ENCODE peak calls at places on chromosomes 12 and 14, in seven cellular contexts. X is HepG2, Q is K562, D is SK-N-SH, T is HCT116, S is H1, U is GM12878. L is an unnamed sample.

GRCh38 chr12:13008741-13009380 is 8.8 kb upstream of the HEBP1 start:
- DNase-seq in S (no peak), D (no peak), Q (no peak), X (no peak), U (no peak), T (no peak), L (no peak)

GRCh38 chr12:57429473-57430116 is 1.2 kb downstream of the R3HDM2 start:
- DNase-seq in D (no peak), S (no peak), U (no peak), T (no peak), X (no peak), Q (no peak), L (peak)

GRCh38 chr14:78164226-78164853 is 5.8 kb upstream of the NRXN3 start:
- DNase-seq in X (peak), Q (peak), U (no peak), S (peak), D (peak), T (peak), L (no peak)

GRCh38 chr14:104638190-104638589 is 33.6 kb upstream of the TMEM179 start:
- DNase-seq in D (peak), Q (no peak), X (no peak), S (no peak), T (no peak), U (no peak), L (no peak)

GRCh38 chr12:45409966-45410365 is 194.1 kb downstream of the ANO6 start:
- DNase-seq in Q (no peak), X (no peak), D (no peak), S (no peak), U (no peak), T (no peak), L (no peak)

GRCh38 chr12:122994781-122995502 is 14.5 kb downstream of the ARL6IP4 start:
- DNase-seq in X (no peak), U (no peak), T (no peak), D (no peak), S (no peak), Q (no peak), L (no peak)

GRCh38 chr14:65958664-65959562 is 527.3 kb upstream of the CCDC196 start:
- DNase-seq in X (peak), Q (peak), T (peak), U (no peak), D (peak), S (no peak), L (peak)

GRCh38 chr14:31966896-31967668 is 110.0 kb upstream of the ARHGAP5 start:
- DNase-seq in T (no peak), Q (no peak), D (no peak), U (no peak), X (no peak), S (no peak), L (peak)

GRCh38 chr12:95237315-95237714 is 19.7 kb downstream of the VEZT start:
- DNase-seq in X (no peak), T (no peak), Q (no peak), D (peak), U (no peak), S (no peak), L (no peak)

GRCh38 chr14:22313172-22313801 is 275.7 kb downstream of the DAD1 start:
- DNase-seq in T (no peak), Q (no peak), X (no peak), D (no peak), U (no peak), S (no peak), L (no peak)

GRCh38 chr12:51323317-51323960 is 535 bp downstream of the BIN2 start:
- DNase-seq in S (no peak), X (no peak), T (no peak), U (no peak), D (no peak), Q (no peak), L (no peak)

GRCh38 chr12:109173443-109174240 is 57.3 kb downstream of the ACACB start:
- DNase-seq in X (no peak), D (no peak), S (no peak), U (no peak), Q (peak), T (no peak), L (no peak)

GRCh38 chr12:131751335-131751734 is 40.4 kb downstream of the SFSWAP start:
- DNase-seq in Q (no peak), T (no peak), D (peak), S (no peak), U (no peak), X (no peak), L (no peak)

GRCh38 chr12:44582521-44582920 is 293.6 kb downstream of the NELL2 start:
- DNase-seq in X (peak), D (no peak), Q (no peak), U (no peak), S (no peak), T (no peak), L (no peak)

GRCh38 chr12:117457189-117457588 is 95.8 kb upstream of the NOS1 start:
- DNase-seq in S (no peak), Q (no peak), X (no peak), T (no peak), U (no peak), D (no peak), L (no peak)

GRCh38 chr12:121810833-121811433 is 7.1 kb downstream of the SETD1B start:
- DNase-seq in U (no peak), S (no peak), X (no peak), Q (no peak), T (no peak), D (no peak), L (no peak)

GRCh38 chr12:114673169-114673833 is 10.7 kb downstream of the TBX3 start:
- DNase-seq in U (no peak), T (no peak), Q (no peak), X (no peak), D (peak), S (no peak), L (no peak)

GRCh38 chr12:29320295-29321090 is 60.5 kb downstream of the ERGIC2 start:
- DNase-seq in D (no peak), X (peak), U (no peak), Q (no peak), S (no peak), T (no peak), L (no peak)

GRCh38 chr12:69563166-69563762 is 22.0 kb upstream of the CCT2 start:
- DNase-seq in T (no peak), D (no peak), Q (no peak), X (no peak), U (no peak), S (no peak), L (no peak)

GRCh38 chr12:48980953-48981756 is 3.0 kb downstream of the WNT1 start:
- DNase-seq in S (no peak), T (no peak), D (peak), X (no peak), U (no peak), Q (peak), L (no peak)

GRCh38 chr12:79657136-79657535 is 33.6 kb downstream of the PAWR start:
- DNase-seq in X (no peak), U (no peak), T (no peak), D (no peak), S (no peak), Q (no peak), L (no peak)

GRCh38 chr14:94145902-94146527 is 16.6 kb upstream of the IFI27L2 start:
- DNase-seq in D (no peak), Q (no peak), U (no peak), S (no peak), T (no peak), X (no peak), L (peak)

GRCh38 chr12:1319215-1319614 is 275.2 kb downstream of the FBXL14 start:
- DNase-seq in S (no peak), U (no peak), Q (no peak), D (no peak), T (no peak), X (no peak), L (no peak)

GRCh38 chr12:109946505-109946904 is 46.4 kb downstream of the TCHP start:
- DNase-seq in Q (no peak), T (no peak), U (no peak), X (no peak), S (no peak), D (no peak), L (no peak)

GRCh38 chr14:102663031-102663430 is 70.6 kb downstream of the RCOR1 start:
- DNase-seq in S (peak), T (no peak), Q (no peak), D (no peak), U (no peak), X (no peak), L (no peak)

GRCh38 chr12:42484996-42485395 is 104.5 kb downstream of the PRICKLE1 start:
- DNase-seq in X (no peak), U (no peak), Q (no peak), T (no peak), D (no peak), S (no peak), L (no peak)

GRCh38 chr12:5965950-5966383 is 20.9 kb upstream of the ANO2 start:
- DNase-seq in Q (peak), U (no peak), T (peak), D (peak), S (no peak), X (peak), L (no peak)

GRCh38 chr12:20740972-20741371 is 45.8 kb downstream of the SLCO1C1 start:
- DNase-seq in S (no peak), X (no peak), T (no peak), Q (no peak), U (no peak), D (no peak), L (no peak)

GRCh38 chr12:55700255-55701018 is 7.3 kb downstream of the ITGA7 start:
- DNase-seq in U (no peak), X (no peak), Q (no peak), D (peak), T (no peak), S (no peak), L (no peak)

GRCh38 chr14:58708004-58708403 is 70.2 kb downstream of the DACT1 start:
- DNase-seq in U (no peak), D (no peak), X (no peak), Q (no peak), S (no peak), T (no peak), L (no peak)
- TF ChIP-seq JUND in U (no peak), D (no peak), X (no peak), Q (no peak), S (no peak), T (no peak), L (no peak)

DNA sequence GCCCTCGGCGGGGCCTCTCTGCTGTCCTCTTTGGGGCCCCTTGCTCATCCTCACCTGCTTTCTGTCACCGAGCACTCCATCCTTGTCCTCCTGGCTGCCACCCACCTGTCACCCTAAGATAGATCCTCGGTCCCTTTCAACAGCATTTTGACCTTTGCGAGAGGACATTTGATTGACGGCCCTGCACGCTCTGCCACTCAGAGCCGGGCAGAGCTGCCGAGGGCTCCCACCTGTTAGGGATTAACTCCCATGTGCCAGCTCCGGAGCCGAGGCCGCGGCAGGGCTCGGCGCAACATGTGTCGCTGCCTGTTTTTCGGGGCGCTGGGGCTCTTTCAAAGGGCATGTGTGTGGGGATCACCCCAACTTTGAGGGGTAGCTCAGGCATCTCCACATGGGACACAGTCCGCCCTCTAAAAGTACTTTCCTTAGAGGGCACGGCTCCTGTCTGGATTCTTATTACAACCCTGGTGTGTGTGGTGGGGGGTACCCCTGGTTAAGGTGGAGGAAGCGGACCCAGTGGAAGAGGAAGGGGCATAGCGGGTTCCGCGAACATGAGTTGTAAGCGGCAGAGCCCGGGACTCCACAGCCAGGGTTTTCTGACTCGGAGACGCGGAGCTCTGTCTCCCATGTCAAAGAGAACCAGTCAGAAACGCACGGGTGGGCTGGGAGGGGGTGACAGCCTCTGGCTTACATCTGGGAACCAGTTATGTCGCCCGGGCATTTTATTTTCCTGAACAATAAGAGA is 800 bp upstream of the MEG3 start:
- DNase-seq in T (no peak), S (no peak), D (no peak), Q (no peak), X (no peak), U (no peak), L (no peak)
- TF ChIP-seq JUND in T (no peak), S (no peak), D (no peak), Q (no peak), X (no peak), U (no peak), L (no peak)

DNA sequence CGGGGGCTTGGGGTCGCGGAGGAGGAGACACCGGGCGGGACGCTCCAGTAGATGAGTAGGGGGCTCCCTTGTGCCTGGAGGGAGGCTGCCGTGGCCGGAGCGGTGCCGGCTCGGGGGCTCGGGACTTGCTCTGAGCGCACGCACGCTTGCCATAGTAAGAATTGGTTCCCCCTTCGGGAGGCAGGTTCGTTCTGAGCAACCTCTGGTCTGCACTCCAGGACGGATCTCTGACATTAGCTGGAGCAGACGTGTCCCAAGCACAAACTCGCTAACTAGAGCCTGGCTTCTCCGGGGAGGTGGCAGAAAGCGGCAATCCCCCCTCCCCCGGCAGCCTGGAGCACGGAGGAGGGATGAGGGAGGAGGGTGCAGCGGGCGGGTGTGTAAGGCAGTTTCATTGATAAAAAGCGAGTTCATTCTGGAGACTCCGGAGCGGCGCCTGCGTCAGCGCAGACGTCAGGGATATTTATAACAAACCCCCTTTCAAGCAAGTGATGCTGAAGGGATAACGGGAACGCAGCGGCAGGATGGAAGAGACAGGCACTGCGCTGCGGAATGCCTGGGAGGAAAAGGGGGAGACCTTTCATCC is 618 bp downstream of the FOS start:
- DNase-seq in T (no peak), U (no peak), Q (peak), X (no peak), S (no peak), D (peak), L (no peak)
- TF ChIP-seq JUND in T (no peak), U (no peak), Q (no peak), X (no peak), S (no peak), D (no peak), L (no peak)

GRCh38 chr14:34299360-34299759 is 162.7 kb downstream of the SPTSSA start:
- DNase-seq in D (no peak), T (no peak), U (no peak), X (no peak), S (no peak), Q (no peak), L (no peak)

GRCh38 chr14:34300330-34300729 is 161.7 kb downstream of the SPTSSA start:
- DNase-seq in X (no peak), D (no peak), Q (no peak), U (no peak), T (no peak), S (no peak), L (no peak)

GRCh38 chr14:34302654-34303053 is 159.4 kb downstream of the SPTSSA start:
- DNase-seq in U (no peak), D (no peak), T (no peak), X (no peak), S (no peak), Q (no peak), L (no peak)

GRCh38 chr14:34301107-34301734 is 160.8 kb downstream of the SPTSSA start:
- DNase-seq in U (peak), X (peak), S (no peak), D (peak), Q (peak), T (peak), L (peak)

DNA sequence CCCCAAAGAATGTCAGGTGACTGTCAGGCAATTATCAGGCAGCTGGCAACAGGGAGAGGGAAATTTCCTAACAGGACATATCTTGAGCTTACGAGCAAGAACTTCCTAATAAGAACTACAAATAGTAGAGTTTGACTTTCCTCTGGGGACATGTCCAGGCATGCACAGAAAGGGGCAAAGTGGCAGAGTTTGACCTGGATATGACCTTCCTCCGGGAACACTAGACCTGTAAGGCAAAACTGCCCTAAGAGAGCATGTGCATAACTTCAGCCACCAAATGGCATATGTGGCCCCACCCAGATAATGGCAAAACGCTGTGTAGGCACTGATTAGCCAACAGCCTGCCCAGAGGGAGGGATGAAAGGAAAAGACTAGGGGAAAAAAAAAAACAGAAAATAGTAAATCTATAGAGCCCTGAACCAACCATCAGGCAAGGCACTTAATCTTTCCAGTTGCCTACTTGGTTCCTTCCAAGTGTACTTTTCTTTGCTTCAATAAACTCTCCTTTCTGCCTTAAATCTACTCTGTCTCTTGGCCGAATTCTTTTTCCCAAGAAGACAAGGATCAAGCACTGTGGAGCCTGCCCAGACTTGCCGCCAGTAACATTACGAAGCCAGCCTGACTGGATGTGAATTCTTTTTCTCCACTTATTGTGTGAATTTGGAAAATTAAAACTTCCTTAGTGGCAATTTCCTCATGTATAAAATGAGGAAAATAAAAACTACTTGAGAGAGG is 164.1 kb downstream of the SPTSSA start:
- DNase-seq in D (no peak), Q (no peak), S (no peak), X (peak), U (no peak), T (no peak), L (no peak)
- TF ChIP-seq JUND in D (no peak), Q (no peak), S (no peak), X (no peak), U (no peak), T (no peak), L (no peak)

DNA sequence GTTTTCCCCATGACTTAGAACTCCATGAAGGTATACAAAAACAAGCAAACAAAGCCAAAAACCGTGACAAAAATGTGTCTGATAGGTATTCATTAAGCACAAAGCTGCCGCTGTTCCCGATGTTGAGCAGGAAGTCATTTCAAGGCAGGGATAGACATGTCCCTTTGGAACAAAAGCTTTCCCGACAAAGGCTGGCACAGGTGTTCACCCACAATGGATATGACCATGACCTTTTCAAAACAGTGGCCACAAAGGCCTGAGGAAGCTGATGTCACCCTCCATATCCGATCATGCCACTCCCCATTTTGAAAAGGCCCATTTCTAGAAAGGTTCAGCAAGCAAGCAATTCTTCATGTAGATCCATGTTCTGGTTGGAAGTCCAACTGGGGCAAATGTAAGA is 279.1 kb downstream of the BTG1 start:
- DNase-seq in X (no peak), D (no peak), T (no peak), S (no peak), U (no peak), Q (no peak), L (no peak)
- TF ChIP-seq JUND in X (no peak), D (no peak), T (no peak), S (no peak), U (no peak), Q (no peak), L (no peak)

DNA sequence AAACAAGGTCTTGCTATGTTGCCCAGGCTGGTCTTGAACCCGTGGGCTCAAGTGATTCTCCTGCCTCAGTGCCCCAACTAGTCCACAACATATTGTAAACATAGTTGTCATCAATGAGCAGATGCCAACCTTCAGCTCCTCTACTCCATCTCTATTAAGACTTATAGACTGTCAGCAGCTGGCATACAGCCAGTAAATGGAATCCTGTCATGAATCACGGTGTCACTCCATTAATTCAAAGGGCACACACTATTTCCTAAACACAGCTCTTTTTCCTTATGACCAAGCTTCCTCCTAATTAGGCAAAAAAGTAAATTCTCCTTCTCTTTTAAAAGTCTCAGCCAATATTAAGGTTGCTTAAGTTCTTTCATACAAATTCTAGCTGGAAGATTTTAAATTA is 111.2 kb downstream of the ITPR2 start:
- DNase-seq in X (no peak), S (no peak), Q (no peak), T (no peak), U (no peak), D (no peak), L (no peak)
- TF ChIP-seq JUND in X (no peak), S (no peak), Q (no peak), T (no peak), U (no peak), D (no peak), L (no peak)

DNA sequence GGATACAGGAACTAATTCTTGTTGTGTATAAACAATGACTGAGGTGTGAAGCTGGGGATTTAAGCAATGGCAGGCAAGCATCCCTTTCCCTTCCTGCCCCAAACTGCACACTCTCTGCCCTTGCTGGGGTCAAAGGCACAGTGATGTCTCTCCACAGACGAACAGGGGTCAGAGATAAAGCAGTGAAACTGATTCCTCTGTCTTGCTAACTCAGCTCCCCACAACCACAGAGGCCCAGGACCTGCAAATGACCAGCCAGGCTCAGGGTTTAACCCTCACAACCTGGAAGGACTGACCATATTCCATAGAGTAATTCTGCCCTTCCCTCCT is 67.2 kb downstream of the CCDC88C start:
- DNase-seq in U (no peak), T (no peak), X (no peak), Q (no peak), D (no peak), S (no peak), L (no peak)
- TF ChIP-seq JUND in U (no peak), T (no peak), X (no peak), Q (no peak), D (no peak), S (no peak), L (no peak)

L was measured in T47D.